ENCODE peak calls at places on chromosome 1, in eight cellular contexts. One of them, this sample, is unnamed.

GRCh38 chr1:214833357-214833756 is 230.4 kb downstream of the CENPF start:
- DNase-seq in A549: no peak
- DNase-seq in prostate gland: no peak
- DNase-seq in brain microvascular endothelial cell: peak
- DNase-seq in fibroblast of lung: no peak
- DNase-seq in HCT116: no peak
- DNase-seq in foreskin fibroblast: peak
- DNase-seq in MM.1S: no peak
- DNase-seq in this sample: no peak

GRCh38 chr1:228502522-228502921 is 15.3 kb downstream of the RNF187 start:
- DNase-seq in A549: no peak
- DNase-seq in prostate gland: no peak
- DNase-seq in brain microvascular endothelial cell: no peak
- DNase-seq in fibroblast of lung: no peak
- DNase-seq in HCT116: no peak
- DNase-seq in foreskin fibroblast: no peak
- DNase-seq in MM.1S: no peak
- DNase-seq in this sample: no peak

GRCh38 chr1:11391327-11391726 is 87.6 kb upstream of the DISP3 start:
- DNase-seq in A549: no peak
- DNase-seq in prostate gland: no peak
- DNase-seq in brain microvascular endothelial cell: no peak
- DNase-seq in fibroblast of lung: no peak
- DNase-seq in HCT116: no peak
- DNase-seq in foreskin fibroblast: no peak
- DNase-seq in MM.1S: no peak
- DNase-seq in this sample: no peak

GRCh38 chr1:24441996-24442668 is 26.5 kb downstream of the NIPAL3 start:
- DNase-seq in A549: no peak
- DNase-seq in prostate gland: no peak
- DNase-seq in brain microvascular endothelial cell: no peak
- DNase-seq in fibroblast of lung: no peak
- DNase-seq in HCT116: no peak
- DNase-seq in foreskin fibroblast: no peak
- DNase-seq in MM.1S: no peak
- DNase-seq in this sample: no peak

GRCh38 chr1:117137281-117137680 is 15.7 kb upstream of the TRIM45 start:
- DNase-seq in A549: no peak
- DNase-seq in prostate gland: no peak
- DNase-seq in brain microvascular endothelial cell: no peak
- DNase-seq in fibroblast of lung: no peak
- DNase-seq in HCT116: no peak
- DNase-seq in foreskin fibroblast: no peak
- DNase-seq in MM.1S: no peak
- DNase-seq in this sample: no peak

GRCh38 chr1:16352842-16353535 is 709 bp upstream of the FBXO42 start:
- DNase-seq in A549: no peak
- DNase-seq in prostate gland: peak
- DNase-seq in brain microvascular endothelial cell: no peak
- DNase-seq in fibroblast of lung: no peak
- DNase-seq in HCT116: no peak
- DNase-seq in foreskin fibroblast: no peak
- DNase-seq in MM.1S: no peak
- DNase-seq in this sample: no peak

GRCh38 chr1:39608906-39609305 is 30.5 kb downstream of the HEYL start:
- DNase-seq in A549: no peak
- DNase-seq in prostate gland: no peak
- DNase-seq in brain microvascular endothelial cell: no peak
- DNase-seq in fibroblast of lung: no peak
- DNase-seq in HCT116: no peak
- DNase-seq in foreskin fibroblast: no peak
- DNase-seq in MM.1S: no peak
- DNase-seq in this sample: no peak

GRCh38 chr1:17440074-17440826 is 773 bp upstream of the RCC2 start:
- DNase-seq in A549: no peak
- DNase-seq in prostate gland: no peak
- DNase-seq in brain microvascular endothelial cell: no peak
- DNase-seq in fibroblast of lung: peak
- DNase-seq in HCT116: no peak
- DNase-seq in foreskin fibroblast: no peak
- DNase-seq in MM.1S: no peak
- DNase-seq in this sample: no peak

GRCh38 chr1:14668448-14669029 is 70.1 kb downstream of the KAZN start:
- DNase-seq in A549: no peak
- DNase-seq in prostate gland: no peak
- DNase-seq in brain microvascular endothelial cell: no peak
- DNase-seq in fibroblast of lung: no peak
- DNase-seq in HCT116: no peak
- DNase-seq in foreskin fibroblast: no peak
- DNase-seq in MM.1S: no peak
- DNase-seq in this sample: no peak

GRCh38 chr1:203088441-203088840 is 2.6 kb upstream of the MYOG start:
- DNase-seq in A549: no peak
- DNase-seq in prostate gland: no peak
- DNase-seq in brain microvascular endothelial cell: no peak
- DNase-seq in fibroblast of lung: no peak
- DNase-seq in HCT116: no peak
- DNase-seq in foreskin fibroblast: no peak
- DNase-seq in MM.1S: no peak
- DNase-seq in this sample: no peak

GRCh38 chr1:21593231-21593630 is 75.9 kb downstream of the RAP1GAP start:
- DNase-seq in A549: no peak
- DNase-seq in prostate gland: no peak
- DNase-seq in brain microvascular endothelial cell: no peak
- DNase-seq in fibroblast of lung: no peak
- DNase-seq in HCT116: no peak
- DNase-seq in foreskin fibroblast: no peak
- DNase-seq in MM.1S: no peak
- DNase-seq in this sample: no peak

GRCh38 chr1:7379445-7379971 is 391.6 kb upstream of the VAMP3 start:
- DNase-seq in A549: no peak
- DNase-seq in prostate gland: peak
- DNase-seq in brain microvascular endothelial cell: peak
- DNase-seq in fibroblast of lung: peak
- DNase-seq in HCT116: no peak
- DNase-seq in foreskin fibroblast: peak
- DNase-seq in MM.1S: no peak
- DNase-seq in this sample: peak

GRCh38 chr1:93275634-93276295 is 69.9 kb upstream of the DR1 start:
- DNase-seq in A549: peak
- DNase-seq in prostate gland: no peak
- DNase-seq in brain microvascular endothelial cell: no peak
- DNase-seq in fibroblast of lung: no peak
- DNase-seq in HCT116: no peak
- DNase-seq in foreskin fibroblast: no peak
- DNase-seq in MM.1S: no peak
- DNase-seq in this sample: no peak

GRCh38 chr1:70717211-70717610 is 306.1 kb downstream of the CTH start:
- DNase-seq in A549: no peak
- DNase-seq in prostate gland: no peak
- DNase-seq in brain microvascular endothelial cell: no peak
- DNase-seq in fibroblast of lung: no peak
- DNase-seq in HCT116: no peak
- DNase-seq in foreskin fibroblast: no peak
- DNase-seq in MM.1S: no peak
- DNase-seq in this sample: no peak

GRCh38 chr1:70718086-70718630 is 307.1 kb downstream of the CTH start:
- DNase-seq in A549: no peak
- DNase-seq in prostate gland: no peak
- DNase-seq in brain microvascular endothelial cell: no peak
- DNase-seq in fibroblast of lung: no peak
- DNase-seq in HCT116: no peak
- DNase-seq in foreskin fibroblast: no peak
- DNase-seq in MM.1S: no peak
- DNase-seq in this sample: no peak

GRCh38 chr1:70717656-70718055 is 306.6 kb downstream of the CTH start:
- DNase-seq in A549: no peak
- DNase-seq in prostate gland: no peak
- DNase-seq in brain microvascular endothelial cell: no peak
- DNase-seq in fibroblast of lung: no peak
- DNase-seq in HCT116: no peak
- DNase-seq in foreskin fibroblast: no peak
- DNase-seq in MM.1S: no peak
- DNase-seq in this sample: no peak

GRCh38 chr1:70719164-70719563 is 308.1 kb downstream of the CTH start:
- DNase-seq in A549: no peak
- DNase-seq in prostate gland: no peak
- DNase-seq in brain microvascular endothelial cell: no peak
- DNase-seq in fibroblast of lung: no peak
- DNase-seq in HCT116: no peak
- DNase-seq in foreskin fibroblast: no peak
- DNase-seq in MM.1S: no peak
- DNase-seq in this sample: no peak

DNA sequence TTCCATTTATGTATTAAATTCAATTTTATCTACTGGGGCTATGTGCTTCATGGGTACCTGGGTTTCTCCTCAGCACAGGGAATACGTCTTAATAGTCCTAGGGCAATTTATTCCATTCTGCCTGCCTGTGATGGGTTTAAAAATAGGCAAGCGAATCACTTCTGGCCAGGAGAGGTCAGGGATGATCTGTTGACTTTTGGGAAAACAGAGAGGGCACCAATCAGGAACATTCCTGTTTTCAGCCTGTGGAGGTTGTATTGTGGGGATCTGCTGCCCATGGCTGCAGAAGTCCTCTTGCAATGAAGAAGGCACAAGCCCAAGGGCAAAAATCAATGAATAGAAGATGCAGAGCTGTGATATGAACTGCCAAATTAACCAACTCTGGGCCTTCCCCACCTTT is 303.1 kb downstream of the CTH start:
- DNase-seq in A549: no peak
- DNase-seq in prostate gland: no peak
- DNase-seq in brain microvascular endothelial cell: no peak
- DNase-seq in fibroblast of lung: no peak
- DNase-seq in HCT116: no peak
- DNase-seq in foreskin fibroblast: no peak
- DNase-seq in MM.1S: no peak
- DNase-seq in this sample: no peak
- TF ChIP-seq CTCF in A549: no peak
- TF ChIP-seq CTCF in prostate gland: no peak
- TF ChIP-seq CTCF in brain microvascular endothelial cell: no peak
- TF ChIP-seq CTCF in fibroblast of lung: no peak
- TF ChIP-seq CTCF in HCT116: no peak
- TF ChIP-seq CTCF in foreskin fibroblast: no peak
- TF ChIP-seq CTCF in MM.1S: no peak
- TF ChIP-seq CTCF in this sample: no peak

GRCh38 chr1:164184273-164184672 is 374.7 kb upstream of the PBX1 start:
- DNase-seq in A549: no peak
- DNase-seq in prostate gland: no peak
- DNase-seq in brain microvascular endothelial cell: no peak
- DNase-seq in fibroblast of lung: no peak
- DNase-seq in HCT116: no peak
- DNase-seq in foreskin fibroblast: no peak
- DNase-seq in MM.1S: no peak
- DNase-seq in this sample: no peak

GRCh38 chr1:164180824-164181223 is 378.2 kb upstream of the PBX1 start:
- DNase-seq in A549: no peak
- DNase-seq in prostate gland: no peak
- DNase-seq in brain microvascular endothelial cell: no peak
- DNase-seq in fibroblast of lung: no peak
- DNase-seq in HCT116: no peak
- DNase-seq in foreskin fibroblast: peak
- DNase-seq in MM.1S: no peak
- DNase-seq in this sample: no peak
- H3K4me3 ChIP-seq in A549: no peak
- H3K4me3 ChIP-seq in prostate gland: no peak
- H3K4me3 ChIP-seq in brain microvascular endothelial cell: no peak
- H3K4me3 ChIP-seq in fibroblast of lung: no peak
- H3K4me3 ChIP-seq in HCT116: no peak
- H3K4me3 ChIP-seq in foreskin fibroblast: no peak
- H3K4me3 ChIP-seq in MM.1S: no peak
- H3K4me3 ChIP-seq in this sample: no peak

GRCh38 chr1:55571767-55572166 is 356.6 kb upstream of the USP24 start:
- DNase-seq in A549: no peak
- DNase-seq in prostate gland: no peak
- DNase-seq in brain microvascular endothelial cell: no peak
- DNase-seq in fibroblast of lung: no peak
- DNase-seq in HCT116: no peak
- DNase-seq in foreskin fibroblast: peak
- DNase-seq in MM.1S: no peak
- DNase-seq in this sample: no peak

GRCh38 chr1:55580845-55581332 is 365.7 kb upstream of the USP24 start:
- DNase-seq in A549: no peak
- DNase-seq in prostate gland: peak
- DNase-seq in brain microvascular endothelial cell: peak
- DNase-seq in fibroblast of lung: peak
- DNase-seq in HCT116: peak
- DNase-seq in foreskin fibroblast: peak
- DNase-seq in MM.1S: no peak
- DNase-seq in this sample: no peak

GRCh38 chr1:55579332-55579996 is 364.3 kb upstream of the USP24 start:
- DNase-seq in A549: no peak
- DNase-seq in prostate gland: no peak
- DNase-seq in brain microvascular endothelial cell: no peak
- DNase-seq in fibroblast of lung: no peak
- DNase-seq in HCT116: no peak
- DNase-seq in foreskin fibroblast: no peak
- DNase-seq in MM.1S: no peak
- DNase-seq in this sample: no peak

GRCh38 chr1:55572878-55573734 is 357.9 kb upstream of the USP24 start:
- DNase-seq in A549: peak
- DNase-seq in prostate gland: no peak
- DNase-seq in brain microvascular endothelial cell: peak
- DNase-seq in fibroblast of lung: no peak
- DNase-seq in HCT116: peak
- DNase-seq in foreskin fibroblast: peak
- DNase-seq in MM.1S: no peak
- DNase-seq in this sample: no peak

DNA sequence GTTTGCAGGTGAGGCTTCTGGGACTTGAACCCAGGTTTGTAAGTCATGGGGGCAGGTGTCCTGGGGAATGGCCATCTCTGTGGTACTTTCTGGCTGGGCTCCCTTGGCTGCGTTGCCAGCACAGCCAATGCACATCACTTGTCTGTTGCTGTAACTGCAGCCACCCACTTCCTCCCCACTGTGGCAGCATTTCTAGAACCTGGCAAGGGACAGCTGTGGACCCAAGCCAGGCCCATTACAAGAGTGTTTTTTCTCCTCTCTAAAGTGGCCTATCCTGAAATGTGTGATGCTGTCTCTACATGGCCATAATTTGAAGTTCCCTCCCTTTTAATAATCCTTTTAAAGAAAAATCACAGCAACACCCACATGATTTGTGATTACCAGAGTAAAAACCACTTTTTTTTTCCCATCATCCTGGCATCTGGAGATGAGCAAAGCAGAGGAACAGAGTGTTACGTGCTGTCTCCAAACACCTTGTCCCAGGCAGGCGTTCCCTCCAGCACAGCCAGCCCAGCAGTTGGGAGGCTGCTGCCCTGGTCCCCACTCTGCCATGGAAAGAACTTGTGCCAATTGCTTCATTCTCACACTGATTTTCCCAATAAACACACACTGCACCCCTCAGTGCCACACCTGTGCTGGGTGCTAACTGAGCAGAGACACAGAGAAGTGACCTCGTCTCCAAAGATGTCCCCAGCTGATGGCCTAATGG is 360.6 kb upstream of the USP24 start:
- DNase-seq in A549: no peak
- DNase-seq in prostate gland: peak
- DNase-seq in brain microvascular endothelial cell: no peak
- DNase-seq in fibroblast of lung: no peak
- DNase-seq in HCT116: no peak
- DNase-seq in foreskin fibroblast: no peak
- DNase-seq in MM.1S: no peak
- DNase-seq in this sample: no peak
- TF ChIP-seq CTCF in A549: no peak
- TF ChIP-seq CTCF in prostate gland: no peak
- TF ChIP-seq CTCF in brain microvascular endothelial cell: no peak
- TF ChIP-seq CTCF in fibroblast of lung: no peak
- TF ChIP-seq CTCF in HCT116: no peak
- TF ChIP-seq CTCF in foreskin fibroblast: no peak
- TF ChIP-seq CTCF in MM.1S: no peak
- TF ChIP-seq CTCF in this sample: no peak

GRCh38 chr1:153465728-153466625 is 5.5 kb upstream of the S100A7 start:
- DNase-seq in A549: peak
- DNase-seq in prostate gland: no peak
- DNase-seq in brain microvascular endothelial cell: peak
- DNase-seq in fibroblast of lung: peak
- DNase-seq in HCT116: peak
- DNase-seq in foreskin fibroblast: peak
- DNase-seq in MM.1S: peak
- DNase-seq in this sample: no peak
- H3K4me3 ChIP-seq in A549: no peak
- H3K4me3 ChIP-seq in prostate gland: no peak
- H3K4me3 ChIP-seq in brain microvascular endothelial cell: no peak
- H3K4me3 ChIP-seq in fibroblast of lung: no peak
- H3K4me3 ChIP-seq in HCT116: no peak
- H3K4me3 ChIP-seq in foreskin fibroblast: no peak
- H3K4me3 ChIP-seq in MM.1S: no peak
- H3K4me3 ChIP-seq in this sample: no peak